ENCODE peak calls at places on chromosomes 7 and 10, in seven cellular contexts. One of them, this sample, is unnamed.
A peak's percentile ranks its signal among the peaks of the same experiment; 100 is the strongest.

GRCh38 chr7:73948287-73948686 is 79.7 kb upstream of the ELN start:
- DNase-seq in cardiac fibroblast: no peak
- DNase-seq in NCI-H2081: no peak
- DNase-seq in activated T-cell treated with anti-CD3 and anti-CD28 coated beads, Interleukin-2, amount 50 U/mL, for 4 hours: no peak
- DNase-seq in LoVo: no peak
- DNase-seq in Right ventricle myocardium inferior: no peak
- DNase-seq in AG09309: no peak
- DNase-seq in this sample: no peak

GRCh38 chr10:24208661-24209420 is at the start of gene KIAA1217:
- DNase-seq in Right ventricle myocardium inferior: peak; percentile 74
- DNase-seq in LoVo: no peak
- DNase-seq in cardiac fibroblast: peak; percentile 45
- DNase-seq in activated T-cell treated with anti-CD3 and anti-CD28 coated beads, Interleukin-2, amount 50 U/mL, for 4 hours: no peak
- DNase-seq in NCI-H2081: no peak
- DNase-seq in AG09309: no peak
- DNase-seq in this sample: no peak

GRCh38 chr10:21831986-21832735 is 171.4 kb downstream of the DNAJC1 start:
- DNase-seq in LoVo: no peak
- DNase-seq in activated T-cell treated with anti-CD3 and anti-CD28 coated beads, Interleukin-2, amount 50 U/mL, for 4 hours: no peak
- DNase-seq in Right ventricle myocardium inferior: no peak
- DNase-seq in NCI-H2081: no peak
- DNase-seq in cardiac fibroblast: peak; percentile 80
- DNase-seq in AG09309: peak; percentile 11
- DNase-seq in this sample: no peak

GRCh38 chr7:140325600-140325999 is 72.7 kb downstream of the SLC37A3 start:
- DNase-seq in Right ventricle myocardium inferior: no peak
- DNase-seq in cardiac fibroblast: no peak
- DNase-seq in AG09309: no peak
- DNase-seq in activated T-cell treated with anti-CD3 and anti-CD28 coated beads, Interleukin-2, amount 50 U/mL, for 4 hours: no peak
- DNase-seq in LoVo: no peak
- DNase-seq in NCI-H2081: no peak
- DNase-seq in this sample: no peak

GRCh38 chr7:16644987-16645592 is 464 bp downstream of the ANKMY2 start:
- DNase-seq in AG09309: no peak
- DNase-seq in NCI-H2081: peak; percentile 42
- DNase-seq in Right ventricle myocardium inferior: peak; percentile 71
- DNase-seq in cardiac fibroblast: peak; percentile 52
- DNase-seq in LoVo: no peak
- DNase-seq in activated T-cell treated with anti-CD3 and anti-CD28 coated beads, Interleukin-2, amount 50 U/mL, for 4 hours: no peak
- DNase-seq in this sample: no peak

GRCh38 chr7:52088008-52088787 is 771.6 kb upstream of the COBL start:
- DNase-seq in LoVo: no peak
- DNase-seq in Right ventricle myocardium inferior: no peak
- DNase-seq in NCI-H2081: no peak
- DNase-seq in AG09309: no peak
- DNase-seq in activated T-cell treated with anti-CD3 and anti-CD28 coated beads, Interleukin-2, amount 50 U/mL, for 4 hours: no peak
- DNase-seq in cardiac fibroblast: no peak
- DNase-seq in this sample: no peak

GRCh38 chr7:17103170-17103569 is 195.3 kb upstream of the AHR start:
- DNase-seq in Right ventricle myocardium inferior: no peak
- DNase-seq in activated T-cell treated with anti-CD3 and anti-CD28 coated beads, Interleukin-2, amount 50 U/mL, for 4 hours: no peak
- DNase-seq in cardiac fibroblast: no peak
- DNase-seq in NCI-H2081: no peak
- DNase-seq in AG09309: no peak
- DNase-seq in LoVo: no peak
- DNase-seq in this sample: no peak

GRCh38 chr10:101710793-101711192 is 15.8 kb upstream of the FBXW4 start:
- DNase-seq in AG09309: no peak
- DNase-seq in cardiac fibroblast: no peak
- DNase-seq in Right ventricle myocardium inferior: no peak
- DNase-seq in LoVo: no peak
- DNase-seq in activated T-cell treated with anti-CD3 and anti-CD28 coated beads, Interleukin-2, amount 50 U/mL, for 4 hours: no peak
- DNase-seq in NCI-H2081: no peak
- DNase-seq in this sample: no peak

GRCh38 chr10:50508315-50509051 is 115.3 kb downstream of the SGMS1 start:
- DNase-seq in Right ventricle myocardium inferior: no peak
- DNase-seq in AG09309: no peak
- DNase-seq in activated T-cell treated with anti-CD3 and anti-CD28 coated beads, Interleukin-2, amount 50 U/mL, for 4 hours: peak; percentile 12
- DNase-seq in NCI-H2081: no peak
- DNase-seq in LoVo: no peak
- DNase-seq in cardiac fibroblast: no peak
- DNase-seq in this sample: no peak

GRCh38 chr7:4700577-4701235 is 18.6 kb downstream of the FOXK1 start:
- DNase-seq in activated T-cell treated with anti-CD3 and anti-CD28 coated beads, Interleukin-2, amount 50 U/mL, for 4 hours: no peak
- DNase-seq in LoVo: no peak
- DNase-seq in NCI-H2081: no peak
- DNase-seq in Right ventricle myocardium inferior: no peak
- DNase-seq in AG09309: no peak
- DNase-seq in cardiac fibroblast: peak; percentile 98
- DNase-seq in this sample: no peak

GRCh38 chr7:29976673-29977072 is 12.9 kb downstream of the SCRN1 start:
- DNase-seq in cardiac fibroblast: peak; percentile 13
- DNase-seq in Right ventricle myocardium inferior: peak; percentile 82
- DNase-seq in LoVo: no peak
- DNase-seq in NCI-H2081: no peak
- DNase-seq in AG09309: no peak
- DNase-seq in activated T-cell treated with anti-CD3 and anti-CD28 coated beads, Interleukin-2, amount 50 U/mL, for 4 hours: no peak
- DNase-seq in this sample: no peak

GRCh38 chr10:125451319-125451718 is 231.6 kb downstream of the TEX36 start:
- DNase-seq in NCI-H2081: no peak
- DNase-seq in cardiac fibroblast: no peak
- DNase-seq in AG09309: no peak
- DNase-seq in Right ventricle myocardium inferior: no peak
- DNase-seq in activated T-cell treated with anti-CD3 and anti-CD28 coated beads, Interleukin-2, amount 50 U/mL, for 4 hours: no peak
- DNase-seq in LoVo: no peak
- DNase-seq in this sample: no peak

GRCh38 chr10:26509311-26509710 is 71.2 kb downstream of the APBB1IP start:
- DNase-seq in activated T-cell treated with anti-CD3 and anti-CD28 coated beads, Interleukin-2, amount 50 U/mL, for 4 hours: no peak
- DNase-seq in NCI-H2081: no peak
- DNase-seq in AG09309: no peak
- DNase-seq in Right ventricle myocardium inferior: no peak
- DNase-seq in LoVo: no peak
- DNase-seq in cardiac fibroblast: no peak
- DNase-seq in this sample: no peak

GRCh38 chr10:122954731-122955050 is 664 bp upstream of the C10orf88 start:
- DNase-seq in activated T-cell treated with anti-CD3 and anti-CD28 coated beads, Interleukin-2, amount 50 U/mL, for 4 hours: no peak
- DNase-seq in NCI-H2081: no peak
- DNase-seq in AG09309: no peak
- DNase-seq in cardiac fibroblast: no peak
- DNase-seq in Right ventricle myocardium inferior: peak; percentile 65
- DNase-seq in LoVo: no peak
- DNase-seq in this sample: no peak

GRCh38 chr10:78405781-78406180 is 372.1 kb downstream of the RPS24 start:
- DNase-seq in cardiac fibroblast: no peak
- DNase-seq in activated T-cell treated with anti-CD3 and anti-CD28 coated beads, Interleukin-2, amount 50 U/mL, for 4 hours: no peak
- DNase-seq in LoVo: no peak
- DNase-seq in NCI-H2081: no peak
- DNase-seq in AG09309: no peak
- DNase-seq in Right ventricle myocardium inferior: no peak
- DNase-seq in this sample: no peak

GRCh38 chr7:102875700-102876192 is 37.1 kb upstream of the LRRC17 start:
- DNase-seq in LoVo: peak; percentile 99
- DNase-seq in Right ventricle myocardium inferior: no peak
- DNase-seq in AG09309: peak; percentile 95
- DNase-seq in NCI-H2081: no peak
- DNase-seq in activated T-cell treated with anti-CD3 and anti-CD28 coated beads, Interleukin-2, amount 50 U/mL, for 4 hours: no peak
- DNase-seq in cardiac fibroblast: peak; percentile 100
- DNase-seq in this sample: no peak

GRCh38 chr7:95441042-95441823 is 6.4 kb upstream of the PON2 start:
- DNase-seq in LoVo: peak; percentile 59
- DNase-seq in cardiac fibroblast: peak; percentile 7
- DNase-seq in NCI-H2081: no peak
- DNase-seq in Right ventricle myocardium inferior: no peak
- DNase-seq in activated T-cell treated with anti-CD3 and anti-CD28 coated beads, Interleukin-2, amount 50 U/mL, for 4 hours: no peak
- DNase-seq in AG09309: no peak
- DNase-seq in this sample: no peak

GRCh38 chr7:26688936-26689506 is 175.4 kb downstream of the SKAP2 start:
- DNase-seq in AG09309: no peak
- DNase-seq in Right ventricle myocardium inferior: no peak
- DNase-seq in cardiac fibroblast: no peak
- DNase-seq in activated T-cell treated with anti-CD3 and anti-CD28 coated beads, Interleukin-2, amount 50 U/mL, for 4 hours: no peak
- DNase-seq in NCI-H2081: no peak
- DNase-seq in LoVo: no peak
- DNase-seq in this sample: no peak

GRCh38 chr10:119501690-119502089 is 40.8 kb downstream of the RGS10 start:
- DNase-seq in cardiac fibroblast: no peak
- DNase-seq in activated T-cell treated with anti-CD3 and anti-CD28 coated beads, Interleukin-2, amount 50 U/mL, for 4 hours: no peak
- DNase-seq in LoVo: no peak
- DNase-seq in NCI-H2081: no peak
- DNase-seq in Right ventricle myocardium inferior: no peak
- DNase-seq in AG09309: no peak
- DNase-seq in this sample: no peak

GRCh38 chr7:3482147-3482921 is 181.3 kb downstream of the SDK1 start:
- DNase-seq in AG09309: no peak
- DNase-seq in Right ventricle myocardium inferior: no peak
- DNase-seq in LoVo: peak; percentile 37
- DNase-seq in activated T-cell treated with anti-CD3 and anti-CD28 coated beads, Interleukin-2, amount 50 U/mL, for 4 hours: no peak
- DNase-seq in cardiac fibroblast: peak; percentile 77
- DNase-seq in NCI-H2081: peak; percentile 67
- DNase-seq in this sample: no peak

GRCh38 chr7:79506481-79506880 is 53.0 kb upstream of the MAGI2 start:
- DNase-seq in Right ventricle myocardium inferior: no peak
- DNase-seq in LoVo: peak; percentile 30
- DNase-seq in AG09309: no peak
- DNase-seq in cardiac fibroblast: peak; percentile 57
- DNase-seq in activated T-cell treated with anti-CD3 and anti-CD28 coated beads, Interleukin-2, amount 50 U/mL, for 4 hours: no peak
- DNase-seq in NCI-H2081: no peak
- DNase-seq in this sample: no peak

GRCh38 chr10:93566435-93567276 is at the start of gene FFAR4:
- DNase-seq in activated T-cell treated with anti-CD3 and anti-CD28 coated beads, Interleukin-2, amount 50 U/mL, for 4 hours: no peak
- DNase-seq in Right ventricle myocardium inferior: peak; percentile 82
- DNase-seq in cardiac fibroblast: peak; percentile 14
- DNase-seq in NCI-H2081: peak; percentile 1
- DNase-seq in LoVo: peak; percentile 54
- DNase-seq in AG09309: no peak
- DNase-seq in this sample: no peak

GRCh38 chr7:151319189-151319588 is 22.4 kb upstream of the NUB1 start:
- DNase-seq in AG09309: no peak
- DNase-seq in activated T-cell treated with anti-CD3 and anti-CD28 coated beads, Interleukin-2, amount 50 U/mL, for 4 hours: no peak
- DNase-seq in LoVo: no peak
- DNase-seq in cardiac fibroblast: no peak
- DNase-seq in NCI-H2081: no peak
- DNase-seq in Right ventricle myocardium inferior: no peak
- DNase-seq in this sample: no peak

GRCh38 chr7:123096976-123097375 is 101.5 kb upstream of the TAS2R16 start:
- DNase-seq in Right ventricle myocardium inferior: no peak
- DNase-seq in cardiac fibroblast: no peak
- DNase-seq in activated T-cell treated with anti-CD3 and anti-CD28 coated beads, Interleukin-2, amount 50 U/mL, for 4 hours: no peak
- DNase-seq in LoVo: no peak
- DNase-seq in AG09309: no peak
- DNase-seq in NCI-H2081: peak; percentile 31
- DNase-seq in this sample: no peak

GRCh38 chr7:65216469-65216868 is 157.2 kb upstream of the ZNF92 start:
- DNase-seq in NCI-H2081: peak; percentile 93
- DNase-seq in cardiac fibroblast: peak; percentile 51
- DNase-seq in LoVo: peak; percentile 90
- DNase-seq in AG09309: no peak
- DNase-seq in Right ventricle myocardium inferior: peak; percentile 70
- DNase-seq in activated T-cell treated with anti-CD3 and anti-CD28 coated beads, Interleukin-2, amount 50 U/mL, for 4 hours: peak; percentile 50
- DNase-seq in this sample: no peak

GRCh38 chr10:90530526-90530925 is 327.3 kb downstream of the HTR7 start:
- DNase-seq in activated T-cell treated with anti-CD3 and anti-CD28 coated beads, Interleukin-2, amount 50 U/mL, for 4 hours: no peak
- DNase-seq in AG09309: no peak
- DNase-seq in LoVo: no peak
- DNase-seq in Right ventricle myocardium inferior: no peak
- DNase-seq in cardiac fibroblast: no peak
- DNase-seq in NCI-H2081: no peak
- DNase-seq in this sample: no peak

GRCh38 chr7:139152149-139152548 is 42.6 kb upstream of the ZC3HAV1 start:
- DNase-seq in Right ventricle myocardium inferior: no peak
- DNase-seq in activated T-cell treated with anti-CD3 and anti-CD28 coated beads, Interleukin-2, amount 50 U/mL, for 4 hours: no peak
- DNase-seq in AG09309: no peak
- DNase-seq in NCI-H2081: no peak
- DNase-seq in cardiac fibroblast: no peak
- DNase-seq in LoVo: no peak
- DNase-seq in this sample: no peak

GRCh38 chr7:129877146-129877792 is 75.5 kb downstream of the UBE2H start:
- DNase-seq in activated T-cell treated with anti-CD3 and anti-CD28 coated beads, Interleukin-2, amount 50 U/mL, for 4 hours: no peak
- DNase-seq in Right ventricle myocardium inferior: no peak
- DNase-seq in cardiac fibroblast: peak; percentile 62
- DNase-seq in NCI-H2081: no peak
- DNase-seq in LoVo: no peak
- DNase-seq in AG09309: no peak
- DNase-seq in this sample: no peak